ENCODE peak calls at places on chromosomes 16 and 17, in four cellular contexts. M, X, S and B are unnamed samples. For H3K4me1, the result is how much of the 10 kb centered on the place peaks cover.

GRCh38 chr17:16406742-16407674 is 8.4 kb upstream of the TRPV2 start:
- DNase-seq in S (peak), M (no peak), X (no peak), B (no peak)

GRCh38 chr17:43905985-43906852 is 1.1 kb downstream of the MPP2 start:
- DNase-seq in M (peak), X (peak), S (peak), B (peak)

GRCh38 chr17:70820276-70820675 is 650.9 kb downstream of the KCNJ2 start:
- DNase-seq in S (no peak), M (no peak), X (no peak), B (no peak)

GRCh38 chr16:73572135-73572534 is 524.2 kb upstream of the ZFHX3 start:
- DNase-seq in S (no peak), M (peak), X (no peak), B (peak)

GRCh38 chr17:36460265-36460937 is 26.1 kb upstream of the ZNHIT3 start:
- DNase-seq in X (no peak), S (peak), M (no peak), B (no peak)

GRCh38 chr17:83137523-83137922 is 58.1 kb downstream of the METRNL start:
- DNase-seq in M (no peak), S (no peak), X (no peak), B (no peak)

GRCh38 chr17:29433551-29433950 is 43.4 kb downstream of the TAOK1 start:
- DNase-seq in X (no peak), S (no peak), M (no peak), B (no peak)

GRCh38 chr17:12580640-12581039 is 85.0 kb upstream of the MYOCD start:
- DNase-seq in M (no peak), S (no peak), X (no peak), B (no peak)

GRCh38 chr16:81239722-81240121 is 1.2 kb downstream of the BCO1 start:
- DNase-seq in M (no peak), S (no peak), X (no peak), B (no peak)

GRCh38 chr17:7208027-7208571 is 11.5 kb downstream of the DLG4 start:
- DNase-seq in X (no peak), S (no peak), M (peak), B (no peak)

GRCh38 chr16:83113317-83113716 is 486.5 kb downstream of the CDH13 start:
- DNase-seq in M (peak), X (no peak), S (no peak), B (no peak)

GRCh38 chr17:47622179-47622549 is 27.6 kb upstream of the KPNB1 start:
- DNase-seq in X (no peak), M (no peak), S (no peak), B (no peak)

GRCh38 chr17:82258555-82258954 is 14.9 kb downstream of the CSNK1D start:
- DNase-seq in M (no peak), S (no peak), X (no peak), B (no peak)

GRCh38 chr17:51703364-51704341 is 443.3 kb downstream of the UTP18 start:
- DNase-seq in M (peak), S (no peak), X (peak), B (peak)

GRCh38 chr16:48503779-48504178 is 106.2 kb downstream of the N4BP1 start:
- DNase-seq in S (no peak), X (peak), M (no peak), B (no peak)

GRCh38 chr16:15509051-15509592 is 74.7 kb downstream of the BMERB1 start:
- DNase-seq in M (no peak), S (peak), X (no peak), B (no peak)

GRCh38 chr17:59840329-59840907 is 52.3 kb downstream of the TUBD1 start:
- DNase-seq in X (no peak), S (no peak), M (no peak), B (no peak)

GRCh38 chr16:57622361-57623250 is 5.8 kb upstream of the ADGRG1 start:
- DNase-seq in M (peak), X (no peak), S (no peak), B (no peak)

GRCh38 chr16:72878301-72879269 is 169.3 kb downstream of the ZFHX3 start:
- DNase-seq in S (no peak), M (no peak), X (no peak), B (no peak)

GRCh38 chr17:4229627-4230026 is 34.2 kb downstream of the ANKFY1 start:
- DNase-seq in M (no peak), S (no peak), X (peak), B (no peak)

GRCh38 chr17:2449486-2449885 is 48.6 kb upstream of the MNT start:
- DNase-seq in X (no peak), M (no peak), S (no peak), B (no peak)

GRCh38 chr17:79102214-79102613 is 27.6 kb downstream of the ENGASE start:
- DNase-seq in X (no peak), S (no peak), M (no peak), B (no peak)

GRCh38 chr17:21132428-21132827 is 5.7 kb downstream of the DHRS7B start:
- DNase-seq in M (no peak), S (no peak), X (no peak), B (no peak)

GRCh38 chr17:72878975-72879660 is 213.4 kb downstream of the SLC39A11 start:
- DNase-seq in M (no peak), X (no peak), S (no peak), B (no peak)

GRCh38 chr17:74877592-74878543 is 5.1 kb upstream of the FDXR start:
- DNase-seq in S (peak), X (no peak), M (peak), B (peak)

GRCh38 chr17:74873874-74874614 is 1.2 kb upstream of the FDXR start:
- DNase-seq in X (no peak), M (peak), S (no peak), B (no peak)

GRCh38 chr17:74875155-74875969 is 2.6 kb upstream of the FDXR start:
- DNase-seq in X (no peak), M (peak), S (peak), B (no peak)

GRCh38 chr17:74874615-74875037 is 1.8 kb upstream of the FDXR start:
- DNase-seq in M (no peak), S (no peak), X (no peak), B (no peak)

GRCh38 chr17:74875970-74876593 is 3.3 kb upstream of the FDXR start:
- DNase-seq in X (no peak), M (peak), S (peak), B (no peak)
- H3K27ac ChIP-seq in X (no peak), M (peak), S (peak), B (no peak)

GRCh38 chr17:77846531-77847085 is 111.9 kb upstream of the TNRC6C start:
- DNase-seq in X (no peak), M (no peak), S (no peak), B (no peak)
- H3K4me1 ChIP-seq in X (under half), M (under half), S (under half), B (under half)

DNA sequence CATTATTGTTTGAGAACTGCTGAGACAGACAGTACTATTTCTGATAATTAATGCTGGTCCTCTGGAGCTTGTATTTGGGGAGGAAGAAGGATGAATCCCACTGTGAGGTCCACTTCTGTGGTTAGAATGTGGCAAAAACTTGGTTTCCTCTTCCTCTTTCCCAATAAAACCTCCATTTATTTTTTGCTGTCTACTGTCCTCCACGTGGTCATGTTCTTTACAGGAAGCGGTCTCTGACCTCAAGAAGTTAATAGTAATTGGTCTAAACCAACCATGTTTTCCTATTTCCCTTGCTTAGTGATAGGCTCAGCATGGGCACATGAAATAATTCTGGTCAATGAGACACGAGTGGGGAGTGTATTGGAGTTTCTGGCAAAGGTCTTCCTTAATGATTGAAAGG is 33.8 kb downstream of the CHP2 start:
- DNase-seq in M (no peak), S (no peak), X (no peak), B (no peak)
- H3K27ac ChIP-seq in M (no peak), S (no peak), X (no peak), B (no peak)

GRCh38 chr17:39776267-39776666 is 38.5 kb downstream of the GRB7 start:
- DNase-seq in X (no peak), M (no peak), S (no peak), B (no peak)

GRCh38 chr17:39772415-39772814 is 34.7 kb downstream of the GRB7 start:
- DNase-seq in X (no peak), S (no peak), M (no peak), B (no peak)

GRCh38 chr17:39775075-39775474 is 37.3 kb downstream of the GRB7 start:
- DNase-seq in S (no peak), M (no peak), X (no peak), B (no peak)

GRCh38 chr17:39772987-39773664 is 35.4 kb downstream of the GRB7 start:
- DNase-seq in X (no peak), S (no peak), M (no peak), B (no peak)

GRCh38 chr17:39774043-39774442 is 36.3 kb downstream of the GRB7 start:
- DNase-seq in S (no peak), X (no peak), M (no peak), B (no peak)
- H3K4me1 ChIP-seq in S (under half), X (under half), M (under half), B (under half)

DNA sequence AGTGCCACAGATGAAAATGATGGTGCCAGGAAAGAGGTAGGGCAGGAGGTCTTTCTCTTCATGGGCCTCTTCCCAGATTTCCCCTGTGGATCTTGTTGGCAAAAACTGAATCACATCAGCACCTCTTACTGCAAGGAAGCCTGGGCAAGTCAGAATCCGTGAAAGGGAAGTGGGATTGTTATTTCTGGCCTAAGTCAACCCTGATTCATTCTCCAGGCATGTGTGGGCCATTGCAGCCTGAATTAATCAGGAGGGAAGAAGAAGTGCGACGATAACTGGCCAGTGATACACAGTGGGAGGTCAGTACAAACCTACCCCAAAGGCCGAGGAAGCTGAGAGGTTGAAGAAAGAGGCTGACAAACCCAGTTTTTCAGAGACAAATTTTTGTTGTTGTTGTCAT is 17.9 kb upstream of the NSMCE1 start:
- DNase-seq in S (no peak), M (no peak), X (no peak), B (no peak)
- H3K27ac ChIP-seq in S (no peak), M (no peak), X (no peak), B (no peak)

DNA sequence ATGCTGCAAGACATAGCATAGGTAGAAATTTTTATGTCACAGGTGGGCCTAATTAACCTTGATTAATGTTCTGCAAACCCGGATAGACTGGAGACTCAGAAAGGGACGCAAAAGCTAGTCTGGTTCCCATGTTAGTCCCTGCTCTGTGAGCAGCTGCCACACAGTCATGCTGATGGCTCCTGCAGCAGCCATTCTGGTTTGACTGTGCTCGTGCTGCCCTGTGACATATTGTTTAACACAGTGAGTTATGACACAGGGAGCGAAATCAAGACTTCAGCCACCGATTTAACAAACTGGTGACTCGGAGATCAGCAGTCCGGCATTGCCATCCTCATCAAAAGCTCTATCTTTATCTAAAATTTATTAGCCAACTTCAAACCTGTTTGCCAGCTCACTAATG is 169.8 kb downstream of the WWOX start:
- DNase-seq in S (no peak), M (no peak), X (no peak), B (no peak)
- H3K4me1 ChIP-seq in S (under half), M (under half), X (under half), B (under half)

DNA sequence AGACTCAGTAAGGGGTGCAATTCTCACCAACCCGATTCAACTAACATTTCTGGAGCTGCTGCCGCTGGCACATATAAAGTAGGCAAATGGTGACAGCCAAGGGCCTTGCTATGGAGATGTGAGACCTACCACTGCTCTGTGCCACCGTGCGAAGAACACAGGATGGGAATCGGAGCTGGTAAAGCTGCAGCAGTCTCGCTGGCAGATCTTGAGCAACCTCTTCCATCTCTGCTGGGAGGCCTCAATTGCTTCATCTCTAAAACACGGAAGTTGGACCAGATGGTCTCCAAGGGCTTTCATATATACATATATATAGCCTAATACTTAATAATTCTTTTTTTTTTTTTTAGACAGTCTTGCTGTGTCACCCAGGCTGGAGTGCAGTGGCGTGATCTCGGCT is 128.9 kb upstream of the RCVRN start:
- DNase-seq in X (peak), M (no peak), S (no peak), B (no peak)
- H3K27ac ChIP-seq in X (peak), M (no peak), S (no peak), B (peak)

GRCh38 chr17:77479817-77480508 is 339.2 kb downstream of the SEC14L1 start:
- DNase-seq in X (no peak), S (no peak), M (no peak), B (no peak)

GRCh38 chr17:77478899-77479298 is 338.1 kb downstream of the SEC14L1 start:
- DNase-seq in M (no peak), S (no peak), X (no peak), B (no peak)

GRCh38 chr17:77479372-77479781 is 338.6 kb downstream of the SEC14L1 start:
- DNase-seq in S (no peak), X (no peak), M (no peak), B (no peak)

GRCh38 chr17:77476920-77477805 is 336.4 kb downstream of the SEC14L1 start:
- DNase-seq in S (no peak), X (peak), M (no peak), B (peak)

GRCh38 chr17:77478281-77478680 is 337.5 kb downstream of the SEC14L1 start:
- DNase-seq in S (no peak), M (no peak), X (no peak), B (no peak)
- H3K4me1 ChIP-seq in S (under half), M (under half), X (half or more), B (half or more)

GRCh38 chr17:50122945-50123344 is 7.0 kb downstream of the SAMD14 start:
- DNase-seq in M (no peak), S (no peak), X (no peak), B (no peak)
- H3K27ac ChIP-seq in M (no peak), S (no peak), X (no peak), B (no peak)

DNA sequence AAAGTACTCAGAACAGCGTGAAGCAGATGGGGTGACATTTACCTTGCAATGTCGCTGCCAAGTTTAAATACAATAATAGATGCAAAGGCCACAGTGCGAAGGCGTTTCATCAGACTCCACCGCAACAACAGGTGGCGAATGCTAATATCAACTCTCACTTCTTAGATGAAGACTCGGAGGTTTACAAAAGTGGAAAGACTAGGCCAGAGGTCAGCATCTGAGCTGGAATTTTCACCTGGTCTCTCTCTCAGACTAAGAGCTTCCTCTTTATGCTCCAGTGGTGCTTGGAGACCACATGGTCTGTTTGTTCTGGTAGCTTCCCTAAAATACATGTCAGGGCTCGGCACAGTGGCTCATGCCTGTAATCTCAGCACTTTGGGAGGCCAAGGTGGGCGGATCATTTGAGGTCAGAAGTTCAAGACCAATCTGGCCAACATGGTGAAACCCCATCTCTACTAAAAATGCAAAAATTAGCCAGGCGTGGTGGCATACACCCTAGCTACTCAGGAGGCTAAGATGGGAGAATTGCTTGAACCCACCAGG is 169.1 kb downstream of the XYLT1 start:
- DNase-seq in S (no peak), X (no peak), M (no peak), B (peak)
- H3K4me1 ChIP-seq in S (under half), X (under half), M (half or more), B (half or more)